ENCODE peak calls at places on chromosomes 1 and 21, in five cellular contexts. B is NCI-H748 treated with DMSO at 0.1 percent for 48 hours; J is stimulated activated naive CD4-positive, alpha-beta T cell treated with Interleukin-2 at 50 U/mL for 16 hours; L is dorsolateral prefrontal cortex; H is iris pigment epithelial cell. I is an unnamed sample.

GRCh38 chr1:233993651-233994050 is 89.2 kb downstream of the SLC35F3 start:
- DNase-seq in B (peak), J (no peak), H (peak), L (no peak), I (no peak)

GRCh38 chr1:243559575-243560172 is 290.4 kb downstream of the AKT3 start:
- DNase-seq in J (no peak), B (no peak), H (peak), L (no peak), I (no peak)

GRCh38 chr1:23664837-23665795 is 26.5 kb upstream of the RPL11 start:
- DNase-seq in H (peak), L (no peak), J (no peak), B (no peak), I (no peak)

GRCh38 chr1:60894121-60894520 is 188.2 kb upstream of the NFIA start:
- DNase-seq in L (no peak), B (peak), H (no peak), J (no peak), I (no peak)

GRCh38 chr1:206967096-206967851 is 3.0 kb downstream of the FCAMR start:
- DNase-seq in H (peak), L (no peak), J (no peak), B (no peak), I (no peak)

GRCh38 chr1:156286061-156286460 is 1.9 kb downstream of the TMEM79 start:
- DNase-seq in J (no peak), B (no peak), L (no peak), H (no peak), I (no peak)

GRCh38 chr21:46482225-46482845 is 23.6 kb downstream of the DIP2A start:
- DNase-seq in L (no peak), H (no peak), B (no peak), J (no peak), I (no peak)

GRCh38 chr1:26496881-26497280 is 24.6 kb downstream of the HMGN2 start:
- DNase-seq in J (no peak), B (no peak), L (no peak), H (no peak), I (no peak)

GRCh38 chr1:51504806-51505525 is 14.1 kb downstream of the EPS15 start:
- DNase-seq in L (no peak), J (peak), H (no peak), B (no peak), I (no peak)

GRCh38 chr1:114352797-114353196 is 158.2 kb downstream of the TRIM33 start:
- DNase-seq in B (no peak), J (no peak), H (no peak), L (peak), I (no peak)

GRCh38 chr1:167935252-167936067 is 1.0 kb upstream of the DCAF6 start:
- DNase-seq in H (peak), L (peak), J (peak), B (peak), I (no peak)

GRCh38 chr1:50702395-50702794 is 257.7 kb downstream of the FAF1 start:
- DNase-seq in L (no peak), H (no peak), B (no peak), J (no peak), I (no peak)

GRCh38 chr1:246324711-246325110 is 182.4 kb downstream of the SMYD3 start:
- DNase-seq in B (no peak), H (peak), J (no peak), L (peak), I (no peak)

GRCh38 chr1:23477359-23478144 is 6.4 kb downstream of the ASAP3 start:
- DNase-seq in J (no peak), H (no peak), B (no peak), L (no peak), I (no peak)

GRCh38 chr1:172885411-172885810 is 165.3 kb downstream of the TNFSF18 start:
- DNase-seq in H (no peak), J (no peak), L (no peak), B (no peak), I (no peak)

GRCh38 chr1:200207711-200208126 is 180.2 kb downstream of the NR5A2 start:
- DNase-seq in J (no peak), L (no peak), H (peak), B (no peak), I (no peak)

GRCh38 chr21:14686466-14687276 is 140.6 kb upstream of the SAMSN1 start:
- DNase-seq in L (no peak), J (no peak), B (no peak), H (no peak), I (no peak)

GRCh38 chr1:32138965-32139364 is 31.1 kb downstream of the KPNA6 start:
- DNase-seq in J (no peak), L (no peak), H (peak), B (no peak), I (no peak)

GRCh38 chr1:239302716-239303115 is 83.7 kb upstream of the CHRM3 start:
- DNase-seq in J (no peak), B (no peak), L (no peak), H (no peak), I (no peak)

GRCh38 chr1:243477676-243478075 is 221.8 kb downstream of the SDCCAG8 start:
- DNase-seq in J (no peak), H (no peak), L (no peak), B (no peak), I (no peak)

GRCh38 chr1:180131510-180131909 is 23.2 kb upstream of the QSOX1 start:
- DNase-seq in B (no peak), L (no peak), H (peak), J (no peak), I (no peak)

GRCh38 chr1:9891207-9891606 is 18.9 kb downstream of the CTNNBIP1 start:
- DNase-seq in H (no peak), B (no peak), L (no peak), J (no peak), I (no peak)

GRCh38 chr1:34266127-34266951 is 89.6 kb downstream of the C1orf94 start:
- DNase-seq in J (no peak), H (no peak), B (no peak), L (peak), I (no peak)

GRCh38 chr1:56837244-56837926 is 17.2 kb upstream of the C8A start:
- DNase-seq in B (no peak), L (no peak), H (peak), J (no peak), I (no peak)

GRCh38 chr1:61606448-61607312 is 118.3 kb downstream of the TM2D1 start:
- DNase-seq in J (no peak), B (no peak), H (peak), L (peak), I (peak)

GRCh38 chr1:173267453-173267945 is 60.4 kb upstream of the TNFSF4 start:
- DNase-seq in B (no peak), L (no peak), J (no peak), H (peak), I (no peak)

GRCh38 chr21:34875830-34876229 is 173.3 kb downstream of the RUNX1 start:
- DNase-seq in L (no peak), J (no peak), H (no peak), B (no peak), I (no peak)

GRCh38 chr1:75133754-75134655 is at the start of gene LHX8:
- DNase-seq in H (no peak), L (no peak), B (peak), J (no peak), I (no peak)

GRCh38 chr1:184866991-184867788 is 107.1 kb downstream of the NIBAN1 start:
- DNase-seq in L (no peak), B (no peak), H (peak), J (peak), I (no peak)

GRCh38 chr1:43711524-43712386 is 4.4 kb downstream of the ST3GAL3 start:
- DNase-seq in J (no peak), B (no peak), L (no peak), H (peak), I (no peak)

GRCh38 chr21:41830764-41831452 is 48.2 kb downstream of the PRDM15 start:
- DNase-seq in B (no peak), L (no peak), J (no peak), H (no peak), I (peak)

GRCh38 chr1:157841708-157842107 is at the start of gene CD5L:
- DNase-seq in J (no peak), H (no peak), B (no peak), L (no peak), I (no peak)

GRCh38 chr1:238318294-238318908 is 427.7 kb upstream of the ZP4 start:
- DNase-seq in B (no peak), H (no peak), J (no peak), L (no peak), I (no peak)

GRCh38 chr1:59445040-59445439 is 148.1 kb downstream of the FGGY start:
- DNase-seq in B (no peak), L (no peak), H (peak), J (no peak), I (no peak)

GRCh38 chr1:229135773-229136172 is 135.1 kb upstream of the RAB4A start:
- DNase-seq in J (no peak), H (no peak), L (no peak), B (no peak), I (no peak)

GRCh38 chr1:176617881-176618280 is 154.9 kb downstream of the PAPPA2 start:
- DNase-seq in L (no peak), H (no peak), J (no peak), B (no peak), I (no peak)

GRCh38 chr1:222820159-222820732 is 5.4 kb downstream of the DISP1 start:
- DNase-seq in J (no peak), H (no peak), L (no peak), B (no peak), I (no peak)

GRCh38 chr1:91548382-91549040 is 47.9 kb downstream of the CDC7 start:
- DNase-seq in B (no peak), L (no peak), H (no peak), J (no peak), I (no peak)

I was measured in suprapubic skin.